ENCODE peak calls at places on chromosomes 12 and 14, in five cellular contexts. Y is small intestine; S is cardiac muscle cell; A is stimulated activated CD8-positive, alpha-beta memory T cell treated with anti-CD3 and anti-CD28 coated beads, Interleukin-12 subunit alpha, Interleukin-12 subunit beta, amount 100 ng/mL, for 1 hour; R is GM04504. W is an unnamed sample.

GRCh38 chr14:62763951-62764350 is 281.3 kb downstream of the KCNH5 start:
- DNase-seq in Y (no peak), S (no peak), A (no peak), R (no peak), W (no peak)

GRCh38 chr14:20652996-20653975 is 11.8 kb upstream of the OR6S1 start:
- DNase-seq in Y (no peak), S (peak), A (no peak), R (no peak), W (peak)

GRCh38 chr12:6647083-6647604 is at the start of gene ACRBP:
- DNase-seq in Y (peak), S (peak), A (no peak), R (no peak), W (peak)

GRCh38 chr12:121637231-121637914 is 11.0 kb downstream of the ORAI1 start:
- DNase-seq in Y (peak), S (no peak), A (no peak), R (no peak), W (no peak)

GRCh38 chr14:63178912-63179311 is 25.3 kb upstream of the RHOJ start:
- DNase-seq in Y (no peak), S (no peak), A (no peak), R (no peak), W (peak)

GRCh38 chr12:109462868-109463692 is 14.0 kb downstream of the KCTD10 start:
- DNase-seq in Y (peak), S (peak), A (no peak), R (peak), W (peak)

GRCh38 chr12:104957388-104958008 is 592 bp downstream of the SLC41A2 start:
- DNase-seq in Y (peak), S (no peak), A (peak), R (no peak), W (no peak)

GRCh38 chr14:101495284-101495683 is 66.0 kb upstream of the DIO3 start:
- DNase-seq in Y (no peak), S (no peak), A (no peak), R (no peak), W (no peak)

GRCh38 chr12:107843351-107844311 is 69.1 kb downstream of the ASCL4 start:
- DNase-seq in Y (no peak), S (peak), A (no peak), R (no peak), W (peak)

GRCh38 chr14:50360851-50361250 is 35.8 kb downstream of the CDKL1 start:
- DNase-seq in Y (no peak), S (no peak), A (no peak), R (no peak), W (no peak)

GRCh38 chr12:4960030-4960429 is 50.3 kb downstream of the KCNA1 start:
- DNase-seq in Y (no peak), S (no peak), A (no peak), R (no peak), W (no peak)

GRCh38 chr12:95633671-95634465 is 82.6 kb upstream of the USP44 start:
- DNase-seq in Y (peak), S (no peak), A (no peak), R (no peak), W (no peak)

GRCh38 chr12:104998423-104999346 is 12.6 kb downstream of the NOPCHAP1 start:
- DNase-seq in Y (peak), S (no peak), A (no peak), R (no peak), W (no peak)

GRCh38 chr14:103551338-103551762 is 11.1 kb downstream of the BAG5 start:
- DNase-seq in Y (no peak), S (no peak), A (no peak), R (no peak), W (no peak)